ENCODE peak calls at places on chromosomes 5 and 9, in six cellular contexts. M, E, C, A, P and Z are unnamed samples.
A peak's percentile ranks its signal among the peaks of the same experiment; 100 is the strongest.

GRCh38 chr5:146409081-146409671 is 38.0 kb upstream of the TCERG1 start:
- DNase-seq in E (no peak), M (no peak), P (no peak), C (no peak), A (no peak), Z (no peak)

GRCh38 chr9:130432362-130432761 is 12.4 kb upstream of the ASS1 start:
- DNase-seq in M (no peak), P (no peak), A (no peak), C (no peak), E (no peak), Z (no peak)

GRCh38 chr5:82019342-82020138 is 47.7 kb downstream of the ATG10 start:
- DNase-seq in C (peak; percentile 66), M (no peak), A (no peak), E (no peak), P (peak; percentile 29), Z (no peak)

GRCh38 chr5:41445937-41446563 is 64.4 kb downstream of the PLCXD3 start:
- DNase-seq in M (no peak), C (no peak), A (no peak), E (no peak), P (peak; percentile 94), Z (no peak)

GRCh38 chr9:35741740-35742139 is 7.3 kb downstream of the GBA2 start:
- DNase-seq in E (no peak), P (no peak), C (no peak), A (no peak), M (no peak), Z (no peak)

GRCh38 chr5:142537938-142538337 is 148.0 kb downstream of the FGF1 start:
- DNase-seq in M (no peak), E (no peak), C (no peak), A (no peak), P (no peak), Z (no peak)

GRCh38 chr5:10745133-10745532 is 15.9 kb downstream of the DAP start:
- DNase-seq in E (no peak), A (no peak), C (no peak), P (no peak), M (no peak), Z (no peak)

GRCh38 chr5:132467292-132467984 is 23.1 kb downstream of the IRF1 start:
- DNase-seq in A (no peak), M (no peak), P (no peak), C (no peak), E (no peak), Z (no peak)

GRCh38 chr9:95010431-95010838 is 283.9 kb downstream of the AOPEP start:
- DNase-seq in E (no peak), P (no peak), M (no peak), A (no peak), C (peak; percentile 97), Z (no peak)

GRCh38 chr9:18811171-18811570 is 221.8 kb downstream of the SAXO1 start:
- DNase-seq in C (no peak), M (no peak), A (no peak), E (no peak), P (no peak), Z (no peak)

GRCh38 chr9:96062051-96062450 is 186.6 kb downstream of the ERCC6L2 start:
- DNase-seq in C (peak; percentile 7), M (no peak), A (no peak), E (no peak), P (no peak), Z (no peak)